ENCODE peak calls at places on chromosomes 6 and 20, in eight cellular contexts. R is GM10248; U is NCI-H2029; M is stimulated activated CD4-positive, alpha-beta T cell treated with anti-CD3 and anti-CD28 coated beads, Interleukin-1b, Interleukin-23, amount 100 ng/mL, for 24 hours; B is T-helper 2 cell; N is heart right ventricle; F is AML-193; L is stimulated activated CD8-positive, alpha-beta memory T cell treated with anti-CD3 and anti-CD28 coated beads, Interleukin-15, amount 100 ng/mL, for 24 hours. O is an unnamed sample.

GRCh38 chr20:62475027-62475818 is 572 bp downstream of the GATA5 start:
- DNase-seq in F (no peak), R (no peak), N (no peak), B (no peak), U (no peak), M (no peak), L (no peak), O (no peak)

GRCh38 chr6:17589402-17590116 is 10.5 kb upstream of the FAM8A1 start:
- DNase-seq in M (no peak), F (no peak), B (no peak), R (no peak), U (no peak), N (no peak), L (no peak), O (no peak)

GRCh38 chr6:41191569-41191968 is 9.4 kb downstream of the TREML2 start:
- DNase-seq in B (peak), N (no peak), L (no peak), U (no peak), R (peak), F (peak), M (no peak), O (peak)

GRCh38 chr20:50957798-50958732 is at the start of gene DPM1:
- DNase-seq in U (peak), R (peak), L (peak), B (peak), F (peak), M (peak), N (peak), O (peak)

GRCh38 chr20:46161921-46162320 is 43.8 kb downstream of the CD40 start:
- DNase-seq in L (no peak), F (no peak), B (no peak), R (no peak), U (no peak), N (no peak), M (no peak), O (no peak)

GRCh38 chr6:56279346-56280080 is 32.1 kb upstream of the COL21A1 start:
- DNase-seq in M (no peak), U (no peak), B (no peak), F (no peak), R (no peak), L (no peak), N (no peak), O (no peak)

GRCh38 chr6:85460951-85461805 is 11.3 kb downstream of the NT5E start:
- DNase-seq in L (no peak), R (peak), M (no peak), N (no peak), U (no peak), B (no peak), F (peak), O (no peak)

GRCh38 chr6:113882341-113882740 is 25.2 kb downstream of the MARCKS start:
- DNase-seq in B (no peak), R (no peak), U (no peak), F (no peak), N (no peak), M (no peak), L (no peak), O (no peak)

GRCh38 chr20:18466574-18466893 is 296 bp downstream of the DZANK1 start:
- DNase-seq in M (no peak), N (no peak), B (no peak), L (no peak), U (peak), R (no peak), F (no peak), O (no peak)

GRCh38 chr6:1612386-1612893 is 2.7 kb downstream of the FOXC1 start:
- DNase-seq in R (no peak), F (no peak), N (no peak), M (no peak), L (no peak), U (no peak), B (no peak), O (no peak)

GRCh38 chr6:41536884-41537347 is 9.3 kb upstream of the FOXP4 start:
- DNase-seq in F (peak), R (no peak), U (peak), N (no peak), B (no peak), M (no peak), L (no peak), O (no peak)

GRCh38 chr6:21340563-21340962 is 253.0 kb upstream of the SOX4 start:
- DNase-seq in U (peak), F (no peak), M (no peak), L (no peak), N (no peak), B (no peak), R (no peak), O (no peak)

GRCh38 chr20:51412333-51412761 is 130.2 kb downstream of the NFATC2 start:
- DNase-seq in U (no peak), F (no peak), L (no peak), R (no peak), N (peak), M (no peak), B (no peak), O (no peak)

GRCh38 chr6:160378886-160379285 is 30.7 kb downstream of the SLC22A3 start:
- DNase-seq in L (no peak), R (no peak), U (no peak), N (no peak), M (no peak), F (no peak), B (no peak), O (no peak)

GRCh38 chr6:106634565-106634964 is 5.2 kb downstream of the QRSL1 start:
- DNase-seq in N (no peak), M (no peak), R (no peak), L (no peak), F (no peak), B (no peak), U (no peak), O (no peak)

GRCh38 chr20:47727170-47727880 is 58.0 kb downstream of the SULF2 start:
- DNase-seq in N (peak), M (peak), F (peak), R (peak), L (no peak), U (no peak), B (peak), O (peak)

GRCh38 chr6:52538921-52539354 is 37.9 kb downstream of the TRAM2 start:
- DNase-seq in N (no peak), M (no peak), B (no peak), L (no peak), U (no peak), F (no peak), R (no peak), O (no peak)

GRCh38 chr20:32681175-32682084 is 7.7 kb upstream of the C20orf203 start:
- DNase-seq in M (no peak), N (no peak), U (peak), R (no peak), F (no peak), L (no peak), B (no peak), O (no peak)

GRCh38 chr6:133958782-133959181 is 5.8 kb downstream of the TBPL1 start:
- DNase-seq in M (no peak), R (no peak), B (no peak), N (no peak), L (no peak), U (no peak), F (no peak), O (no peak)

O was measured in Karpas-422.